ENCODE peak calls at places on chromosome 5, in five cellular contexts. R, C, E, H and A are unnamed samples.
A peak's percentile ranks its signal among the peaks of the same experiment; 100 is the strongest.

GRCh38 chr5:126460977-126461376 is 37.8 kb downstream of the GRAMD2B start:
- DNase-seq in R (no peak), C (no peak), E (no peak), H (no peak), A (no peak)

GRCh38 chr5:93708442-93708841 is 33.0 kb downstream of the POU5F2 start:
- DNase-seq in R (no peak), C (no peak), E (no peak), H (no peak), A (no peak)

GRCh38 chr5:177025139-177025538 is 2.6 kb downstream of the ZNF346 start:
- DNase-seq in R (peak; percentile 18), C (no peak), E (no peak), H (no peak), A (peak; percentile 30)

GRCh38 chr5:16618138-16618897 is 1.5 kb upstream of the RETREG1 start:
- DNase-seq in R (no peak), C (no peak), E (no peak), H (no peak), A (no peak)

GRCh38 chr5:138944527-138945322 is 69.6 kb upstream of the LRRTM2 start:
- DNase-seq in R (peak; percentile 74), C (no peak), E (no peak), H (peak; percentile 92), A (no peak)

GRCh38 chr5:115389074-115389798 is 92.8 kb upstream of the CCDC112 start:
- DNase-seq in R (peak; percentile 75), C (no peak), E (no peak), H (no peak), A (peak; percentile 73)

GRCh38 chr5:37212096-37212495 is 37.1 kb downstream of the CPLANE1 start:
- DNase-seq in R (no peak), C (no peak), E (no peak), H (no peak), A (no peak)

GRCh38 chr5:14008819-14009311 is 64.4 kb upstream of the DNAH5 start:
- DNase-seq in R (no peak), C (peak; percentile 62), E (no peak), H (peak; percentile 78), A (no peak)

GRCh38 chr5:127612441-127613141 is 36.3 kb upstream of the CTXN3 start:
- DNase-seq in R (no peak), C (no peak), E (no peak), H (no peak), A (no peak)

GRCh38 chr5:55623789-55624188 is 88.3 kb downstream of the SLC38A9 start:
- DNase-seq in R (no peak), C (no peak), E (no peak), H (no peak), A (no peak)

GRCh38 chr5:159503236-159503635 is 172.9 kb upstream of the IL12B start:
- DNase-seq in R (peak; percentile 34), C (no peak), E (no peak), H (no peak), A (no peak)

GRCh38 chr5:40678021-40678939 is 1.4 kb upstream of the PTGER4 start:
- DNase-seq in R (peak; percentile 26), C (no peak), E (no peak), H (no peak), A (no peak)

GRCh38 chr5:157665467-157666085 is 5.8 kb upstream of the C5orf52 start:
- DNase-seq in R (peak; percentile 85), C (peak; percentile 48), E (no peak), H (no peak), A (peak; percentile 87)

GRCh38 chr5:132059043-132059695 is 1.3 kb upstream of the IL3 start:
- DNase-seq in R (no peak), C (no peak), E (no peak), H (peak; percentile 38), A (no peak)

GRCh38 chr5:99032234-99033013 is 103.6 kb upstream of the CHD1 start:
- DNase-seq in R (peak; percentile 68), C (peak; percentile 63), E (peak; percentile 84), H (no peak), A (peak; percentile 86)

GRCh38 chr5:60483046-60483445 is 216.9 kb downstream of the DEPDC1B start:
- DNase-seq in R (peak; percentile 50), C (no peak), E (no peak), H (no peak), A (peak; percentile 46)

GRCh38 chr5:159824188-159825153 is 91.8 kb upstream of the ADRA1B start:
- DNase-seq in R (no peak), C (no peak), E (no peak), H (no peak), A (peak; percentile 46)

GRCh38 chr5:148910686-148911361 is 84.4 kb downstream of the ADRB2 start:
- DNase-seq in R (peak; percentile 70), C (no peak), E (peak; percentile 15), H (peak; percentile 69), A (peak; percentile 68)

DNA sequence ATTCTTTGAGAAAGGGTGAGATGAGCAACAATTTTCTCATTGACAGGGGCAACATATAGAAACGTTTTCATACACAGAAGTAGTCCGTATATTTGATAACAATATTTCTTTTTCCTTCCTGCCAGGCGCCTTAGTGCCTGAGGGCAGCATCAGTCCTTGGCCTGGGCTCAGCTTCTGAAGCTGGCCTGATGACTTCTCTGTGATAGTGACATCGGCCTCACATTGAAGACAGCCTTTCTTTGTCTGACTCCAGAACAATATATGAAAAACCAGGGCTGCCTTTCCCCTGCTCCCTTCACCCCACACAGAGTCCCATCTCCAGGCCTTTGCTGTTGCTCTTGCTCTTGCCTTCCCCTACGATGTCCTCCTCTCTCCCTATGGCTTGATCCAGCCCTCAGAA is 24.1 kb upstream of the TCOF1 start:
- DNase-seq in R (no peak), C (no peak), E (no peak), H (peak; percentile 1), A (no peak)
- H3K4me3 ChIP-seq in R (no peak overlapping the region), C (no peak overlapping the region), E (no peak overlapping the region), H (no peak overlapping the region), A (no peak overlapping the region)

GRCh38 chr5:147286296-147286695 is 51.5 kb downstream of the STK32A start:
- DNase-seq in R (peak; percentile 81), C (no peak), E (no peak), H (no peak), A (no peak)
- TF ChIP-seq CTCF in R (no peak), C (no peak), E (no peak), H (no peak), A (no peak)

GRCh38 chr5:59040007-59040803 is 457.3 kb downstream of the RAB3C start:
- DNase-seq in R (no peak), C (no peak), E (peak; percentile 33), H (no peak), A (peak; percentile 91)
- H3K4me3 ChIP-seq in R (no peak overlapping the region), C (peak overlapping the region; percentile 92), E (peak overlapping the region; percentile 71), H (peak overlapping the region; percentile 28), A (peak overlapping the region; percentile 70)

GRCh38 chr5:317086-317811 is 4.3 kb upstream of the AHRR start:
- DNase-seq in R (peak; percentile 57), C (peak; percentile 52), E (no peak), H (peak; percentile 56), A (peak; percentile 68)

GRCh38 chr5:318931-319601 is 2.4 kb upstream of the AHRR start:
- DNase-seq in R (no peak), C (no peak), E (no peak), H (no peak), A (no peak)

GRCh38 chr5:320524-321232 is 836 bp upstream of the AHRR start:
- DNase-seq in R (no peak), C (no peak), E (no peak), H (no peak), A (no peak)

GRCh38 chr5:316210-317085 is 5.1 kb upstream of the AHRR start:
- DNase-seq in R (no peak), C (no peak), E (no peak), H (no peak), A (no peak)

DNA sequence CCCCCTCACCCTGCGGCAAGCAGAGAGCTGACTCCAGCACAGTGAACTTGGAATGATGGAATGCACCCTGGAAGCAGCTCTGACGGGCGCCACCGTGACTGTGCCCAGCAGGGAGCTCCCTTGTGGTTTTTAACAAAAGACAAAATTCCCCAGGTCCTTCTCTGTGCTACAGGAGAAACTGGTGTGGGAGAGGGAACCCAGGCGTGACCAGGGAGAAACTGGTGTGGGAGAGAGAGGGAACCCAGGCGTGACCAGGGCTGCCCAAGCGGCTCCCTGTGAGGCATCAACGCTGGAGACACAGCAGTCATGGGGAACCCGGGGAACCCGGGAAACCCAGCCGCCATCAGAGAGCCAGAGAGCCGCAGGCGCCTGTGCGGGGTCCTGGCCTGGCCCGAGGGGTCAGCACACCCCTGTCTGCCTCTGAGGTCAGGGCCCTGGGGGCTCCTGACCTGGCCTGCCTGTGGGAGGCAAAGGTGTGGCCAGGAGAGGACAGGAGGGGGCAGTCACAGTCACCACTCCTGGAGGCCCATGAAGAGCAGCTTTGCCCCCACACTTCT is 3.1 kb upstream of the AHRR start:
- DNase-seq in R (peak; percentile 60), C (no peak), E (no peak), H (no peak), A (no peak)
- TF ChIP-seq CTCF in R (no peak), C (no peak), E (no peak), H (no peak), A (no peak)

DNA sequence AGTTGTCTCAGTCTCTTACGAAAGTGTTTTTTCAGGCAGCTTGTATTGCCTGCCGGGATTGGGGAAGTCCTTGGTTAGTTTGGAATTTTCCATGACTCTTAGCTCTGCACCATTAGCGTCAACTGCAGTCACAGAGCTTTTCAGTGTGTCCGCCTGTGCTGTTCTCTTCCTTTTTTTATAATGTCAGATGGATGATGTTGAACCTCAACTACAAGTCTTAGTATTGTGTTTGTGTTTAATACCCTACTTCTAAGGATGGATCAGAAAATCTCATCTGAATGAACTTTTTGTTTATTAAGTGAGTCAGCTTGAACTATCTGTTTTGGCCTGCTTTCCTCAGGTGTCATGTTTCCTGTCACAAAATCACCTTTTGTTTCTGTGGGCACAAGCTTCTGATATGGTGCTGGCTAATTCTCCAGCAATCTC is 33.1 kb downstream of the ATP6V0E1 start:
- DNase-seq in R (peak; percentile 87), C (no peak), E (peak; percentile 45), H (no peak), A (peak; percentile 77)
- H3K4me3 ChIP-seq in R (no peak overlapping the region), C (no peak overlapping the region), E (no peak overlapping the region), H (no peak overlapping the region), A (no peak overlapping the region)